ENCODE peak calls at places on chromosomes 13 and 19, in eight cellular contexts. O is Ammon's horn; F is islet precursor cell; H is ACHN; N is BJ; M is activated CD8-positive, alpha-beta T cell treated with anti-CD3 and anti-CD28 coated beads for 36 hours; X is germinal center; W is caudate nucleus. Y is an unnamed sample.

GRCh38 chr19:48812094-48812929 is 1.5 kb upstream of the BCAT2 start:
- DNase-seq in N (no peak), F (peak; percentile 91), O (peak; percentile 92), H (peak; percentile 72), W (peak; percentile 66), M (peak; percentile 78), X (peak; percentile 96), Y (peak; percentile 55)

GRCh38 chr19:41808663-41809566 is 12.5 kb downstream of the CEACAM3 start:
- DNase-seq in X (no peak), W (no peak), H (no peak), O (peak; percentile 27), M (no peak), F (no peak), N (no peak), Y (no peak)

GRCh38 chr13:88248393-88248792 is 577.2 kb downstream of the SLITRK5 start:
- DNase-seq in X (no peak), O (no peak), N (no peak), W (no peak), M (no peak), H (no peak), F (no peak), Y (no peak)

GRCh38 chr13:69948016-69948415 is 159.6 kb upstream of the ATXN8OS start:
- DNase-seq in N (no peak), H (no peak), X (no peak), W (no peak), O (no peak), F (no peak), M (no peak), Y (no peak)

GRCh38 chr13:23984541-23984940 is 87.2 kb upstream of the C1QTNF9B start:
- DNase-seq in W (no peak), M (no peak), H (no peak), X (no peak), O (no peak), N (no peak), F (no peak), Y (peak; percentile 38)

GRCh38 chr19:2665103-2665502 is 37.4 kb downstream of the GNG7 start:
- DNase-seq in N (no peak), F (no peak), H (no peak), M (no peak), O (peak; percentile 43), W (no peak), X (no peak), Y (no peak)

GRCh38 chr13:49690133-49690989 is 925 bp downstream of the EBPL start:
- DNase-seq in X (peak; percentile 44), F (no peak), N (no peak), M (peak; percentile 21), O (no peak), W (no peak), H (peak; percentile 32), Y (peak; percentile 24)

GRCh38 chr19:53808710-53809125 is 15.4 kb downstream of the NLRP12 start:
- DNase-seq in N (no peak), M (no peak), W (no peak), O (peak; percentile 58), F (peak; percentile 63), X (no peak), H (no peak), Y (no peak)

GRCh38 chr13:90498816-90499215 is 848.7 kb upstream of the MIR17HG start:
- DNase-seq in M (no peak), H (no peak), F (no peak), O (no peak), N (no peak), W (no peak), X (no peak), Y (no peak)

GRCh38 chr19:47240996-47241918 is 10.3 kb upstream of the BBC3 start:
- DNase-seq in O (no peak), F (peak; percentile 97), M (peak; percentile 95), N (no peak), H (peak; percentile 68), W (no peak), X (peak; percentile 62), Y (no peak)